ENCODE peak calls at places on chromosomes 6 and 20, in seven cellular contexts. F is CD4-positive, alpha-beta memory T cell; T is GM23338; V is fibroblast of pulmonary artery; Q is HFF-Myc; E is stomach; D is HL-60. Y is an unnamed sample.

GRCh38 chr6:159094444-159095252 is 49.9 kb upstream of the TAGAP start:
- DNase-seq in F (no peak), T (no peak), V (no peak), Q (no peak), E (no peak), D (no peak), Y (no peak)

GRCh38 chr6:136089885-136090284 is 160.2 kb downstream of the MTFR2 start:
- DNase-seq in F (no peak), T (no peak), V (no peak), Q (no peak), E (no peak), D (no peak), Y (no peak)

GRCh38 chr20:8242066-8242465 is 110.0 kb downstream of the PLCB1 start:
- DNase-seq in F (no peak), T (no peak), V (no peak), Q (no peak), E (no peak), D (no peak), Y (no peak)

GRCh38 chr6:143961868-143962643 is 46.0 kb downstream of the PLAGL1 start:
- DNase-seq in F (no peak), T (no peak), V (no peak), Q (no peak), E (no peak), D (no peak), Y (no peak)

GRCh38 chr6:120320481-120321162 is 971.1 kb upstream of the MAN1A1 start:
- DNase-seq in F (no peak), T (no peak), V (no peak), Q (no peak), E (no peak), D (no peak), Y (no peak)

GRCh38 chr6:81171991-81172740 is 580.3 kb downstream of the TENT5A start:
- DNase-seq in F (no peak), T (peak), V (peak), Q (peak), E (no peak), D (no peak), Y (peak)

GRCh38 chr6:45419574-45420082 is 41.9 kb upstream of the SUPT3H start:
- DNase-seq in F (peak), T (peak), V (peak), Q (no peak), E (peak), D (peak), Y (no peak)

GRCh38 chr20:53061305-53061704 is 89.1 kb downstream of the TSHZ2 start:
- DNase-seq in F (no peak), T (no peak), V (no peak), Q (no peak), E (no peak), D (no peak), Y (no peak)

GRCh38 chr6:121849477-121849876 is 414.0 kb downstream of the GJA1 start:
- DNase-seq in F (no peak), T (peak), V (peak), Q (peak), E (peak), D (peak), Y (peak)

GRCh38 chr6:56372621-56373020 is 125.2 kb upstream of the COL21A1 start:
- DNase-seq in F (no peak), T (no peak), V (peak), Q (no peak), E (no peak), D (no peak), Y (no peak)

GRCh38 chr6:4451718-4452117 is 316.3 kb upstream of the ECI2 start:
- DNase-seq in F (no peak), T (no peak), V (no peak), Q (no peak), E (no peak), D (no peak), Y (no peak)

GRCh38 chr20:15654208-15654649 is 919.0 kb downstream of the KIF16B start:
- DNase-seq in F (no peak), T (peak), V (peak), Q (peak), E (peak), D (peak), Y (no peak)

GRCh38 chr6:77463881-77464867 is 883 bp upstream of the HTR1B start:
- DNase-seq in F (no peak), T (peak), V (no peak), Q (no peak), E (no peak), D (peak), Y (no peak)

GRCh38 chr6:77468939-77469338 is 5.6 kb upstream of the HTR1B start:
- DNase-seq in F (no peak), T (no peak), V (no peak), Q (no peak), E (no peak), D (no peak), Y (no peak)

GRCh38 chr6:77463308-77463880 is at the start of gene HTR1B:
- DNase-seq in F (no peak), T (peak), V (no peak), Q (no peak), E (peak), D (peak), Y (no peak)

GRCh38 chr6:77466055-77467028 is 3.1 kb upstream of the HTR1B start:
- DNase-seq in F (peak), T (peak), V (peak), Q (peak), E (peak), D (peak), Y (peak)

GRCh38 chr6:77467038-77467437 is 3.7 kb upstream of the HTR1B start:
- DNase-seq in F (no peak), T (peak), V (no peak), Q (no peak), E (no peak), D (no peak), Y (no peak)
- H3K4me3 ChIP-seq in F (peak), T (peak), V (peak), Q (no peak), E (peak), D (no peak), Y (peak)

GRCh38 chr6:22205266-22205665 is 91.6 kb downstream of the PRL start:
- DNase-seq in F (no peak), T (no peak), V (no peak), Q (no peak), E (no peak), D (no peak), Y (no peak)
- H3K4me3 ChIP-seq in F (no peak), T (no peak), V (no peak), Q (no peak), E (no peak), D (no peak), Y (no peak)

DNA sequence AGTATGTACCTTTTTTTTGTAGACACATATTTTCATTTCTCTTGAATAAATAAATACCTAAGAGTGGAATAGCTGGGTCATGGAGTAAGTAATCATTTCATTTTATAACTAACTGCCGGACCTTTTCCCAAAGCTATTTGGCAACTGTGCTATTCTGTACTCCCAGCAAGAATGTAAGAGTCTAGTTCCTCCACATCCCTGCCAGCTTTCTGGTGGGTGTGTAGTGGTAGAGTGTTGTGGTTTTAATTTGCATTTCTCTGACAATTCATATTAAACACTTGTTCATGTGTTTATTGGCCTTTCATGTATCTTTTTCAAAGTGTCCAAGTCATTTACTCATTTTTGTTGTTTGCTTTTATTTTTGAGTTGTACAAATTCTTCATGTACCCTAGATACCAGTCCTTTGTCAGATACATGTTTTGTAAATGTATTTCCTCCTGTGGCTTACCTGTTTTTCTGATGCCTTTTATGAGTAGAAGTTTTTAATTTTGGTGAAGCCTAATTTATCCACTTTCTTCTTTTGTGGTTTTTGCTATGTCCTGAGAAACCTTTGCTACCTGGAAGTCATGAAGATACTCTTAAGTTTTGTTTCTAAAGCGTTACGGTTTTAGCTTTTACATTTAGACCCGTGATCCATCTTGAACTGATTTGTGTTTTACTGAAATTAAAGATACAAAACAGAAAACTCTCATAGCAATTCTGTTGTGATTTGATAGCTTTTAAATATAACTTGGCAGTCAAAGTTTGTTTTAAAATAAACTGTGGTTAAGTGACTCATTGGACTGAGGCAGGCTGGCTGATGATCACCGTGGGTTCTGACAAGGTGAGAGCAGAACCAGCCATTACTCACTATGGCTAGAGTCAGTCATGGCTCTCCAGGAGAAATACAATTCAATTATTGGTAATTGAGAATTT is 7.9 kb downstream of the MYLIP start:
- DNase-seq in F (peak), T (no peak), V (peak), Q (peak), E (peak), D (no peak), Y (peak)
- H3K4me3 ChIP-seq in F (no peak), T (no peak), V (no peak), Q (no peak), E (no peak), D (no peak), Y (no peak)

GRCh38 chr6:168420084-168420483 is 20.9 kb upstream of the SMOC2 start:
- DNase-seq in F (no peak), T (no peak), V (no peak), Q (no peak), E (no peak), D (no peak), Y (no peak)

GRCh38 chr6:168420706-168421105 is 20.3 kb upstream of the SMOC2 start:
- DNase-seq in F (no peak), T (no peak), V (no peak), Q (no peak), E (no peak), D (no peak), Y (no peak)

GRCh38 chr6:168418631-168419250 is 22.2 kb upstream of the SMOC2 start:
- DNase-seq in F (no peak), T (no peak), V (no peak), Q (no peak), E (no peak), D (no peak), Y (no peak)

GRCh38 chr6:168418151-168418551 is 22.8 kb upstream of the SMOC2 start:
- DNase-seq in F (no peak), T (no peak), V (no peak), Q (no peak), E (no peak), D (no peak), Y (no peak)

GRCh38 chr6:168419569-168419968 is 21.4 kb upstream of the SMOC2 start:
- DNase-seq in F (no peak), T (no peak), V (no peak), Q (no peak), E (no peak), D (no peak), Y (no peak)
- H3K4me3 ChIP-seq in F (no peak), T (no peak), V (no peak), Q (no peak), E (no peak), D (no peak), Y (no peak)

DNA sequence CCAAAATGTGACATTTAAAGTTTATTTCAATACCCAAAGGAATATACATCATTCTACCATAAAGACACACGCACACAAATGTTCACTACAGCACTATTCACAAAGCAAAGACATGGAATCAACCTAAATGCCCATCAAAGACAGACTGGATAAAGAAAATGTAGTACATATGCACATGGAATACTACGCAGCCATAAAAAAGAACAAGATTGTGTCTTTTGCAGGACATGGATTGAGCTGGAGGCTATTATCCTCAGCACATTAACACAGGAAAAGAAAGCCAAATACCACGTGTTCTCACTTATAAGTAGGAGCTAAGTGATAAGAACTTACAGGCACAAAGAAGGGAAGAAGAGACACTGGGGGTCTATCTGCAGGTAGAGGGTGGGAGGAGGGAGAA is 22.4 kb downstream of the ATP9A start:
- DNase-seq in F (no peak), T (no peak), V (no peak), Q (no peak), E (no peak), D (no peak), Y (no peak)
- H3K4me3 ChIP-seq in F (no peak), T (no peak), V (no peak), Q (no peak), E (no peak), D (no peak), Y (no peak)

DNA sequence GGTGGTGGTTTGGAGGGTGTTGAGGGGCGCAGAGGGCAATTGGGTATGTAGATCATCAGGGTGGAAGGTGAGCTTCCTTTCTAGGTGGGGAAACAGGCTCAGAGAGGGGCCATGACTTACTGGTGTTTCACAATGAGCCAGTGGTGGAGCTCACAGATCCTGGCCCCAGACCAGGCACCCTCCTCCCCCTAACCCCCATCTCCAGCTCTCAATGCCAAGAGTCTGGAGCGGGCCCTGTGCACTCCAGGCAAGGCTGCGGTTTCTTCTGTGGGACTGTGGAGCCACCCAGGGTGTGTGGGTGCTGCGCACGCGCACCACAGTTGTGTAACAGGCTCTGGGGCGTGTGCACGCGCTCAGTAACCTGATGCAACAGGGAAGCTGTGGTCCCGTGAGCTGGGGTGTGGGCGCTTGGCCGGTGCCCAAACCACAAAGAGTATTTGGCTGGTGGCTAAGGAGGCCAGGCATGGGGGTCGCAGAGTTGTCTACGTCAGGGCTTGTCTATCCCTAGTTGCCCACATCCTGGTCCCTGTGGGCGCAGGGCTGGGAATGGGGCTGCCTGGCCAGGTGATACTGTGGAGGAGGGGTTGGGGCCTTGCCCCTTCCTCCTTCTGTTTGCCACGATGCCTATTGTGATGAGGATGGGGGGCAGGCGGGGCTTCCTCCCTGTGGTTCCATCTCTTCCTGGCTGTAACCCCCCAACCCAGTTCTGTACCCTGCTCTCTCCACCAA is 37.5 kb upstream of the MRPS18A start:
- DNase-seq in F (peak), T (no peak), V (peak), Q (peak), E (peak), D (peak), Y (peak)
- H3K4me3 ChIP-seq in F (no peak), T (no peak), V (no peak), Q (no peak), E (no peak), D (peak), Y (no peak)

Y was measured in astrocyte of the cerebellum.